ENCODE peak calls at places on chromosomes 16 and 17, in four cellular contexts. S is CD8-positive, alpha-beta T cell; Y is neural progenitor cell; U is GM13977. L is an unnamed sample.

GRCh38 chr17:65371702-65372101 is 189.7 kb downstream of the AXIN2 start:
- DNase-seq in S (no peak), Y (no peak), U (no peak), L (no peak)

GRCh38 chr16:84088695-84089395 is 27.9 kb downstream of the MBTPS1 start:
- DNase-seq in S (peak), Y (no peak), U (peak), L (peak)

GRCh38 chr16:17887963-17888362 is 417.2 kb upstream of the XYLT1 start:
- DNase-seq in S (no peak), Y (no peak), U (no peak), L (no peak)

GRCh38 chr17:4074831-4075495 is 67.9 kb downstream of the ZZEF1 start:
- DNase-seq in S (no peak), Y (peak), U (peak), L (peak)

GRCh38 chr17:59361386-59361785 is 29.9 kb downstream of the YPEL2 start:
- DNase-seq in S (no peak), Y (no peak), U (no peak), L (no peak)

GRCh38 chr16:89051521-89052166 is 42.0 kb upstream of the ACSF3 start:
- DNase-seq in S (no peak), Y (no peak), U (no peak), L (no peak)

GRCh38 chr16:17389392-17389791 is 81.4 kb downstream of the XYLT1 start:
- DNase-seq in S (no peak), Y (no peak), U (no peak), L (no peak)

GRCh38 chr16:27729516-27730304 is 179.8 kb downstream of the KATNIP start:
- DNase-seq in S (no peak), Y (no peak), U (no peak), L (no peak)

GRCh38 chr17:47663997-47664941 is 14.6 kb downstream of the KPNB1 start:
- DNase-seq in S (peak), Y (peak), U (peak), L (peak)
- TF ChIP-seq CTCF in S (peak), Y (peak), U (peak), L (peak)

DNA sequence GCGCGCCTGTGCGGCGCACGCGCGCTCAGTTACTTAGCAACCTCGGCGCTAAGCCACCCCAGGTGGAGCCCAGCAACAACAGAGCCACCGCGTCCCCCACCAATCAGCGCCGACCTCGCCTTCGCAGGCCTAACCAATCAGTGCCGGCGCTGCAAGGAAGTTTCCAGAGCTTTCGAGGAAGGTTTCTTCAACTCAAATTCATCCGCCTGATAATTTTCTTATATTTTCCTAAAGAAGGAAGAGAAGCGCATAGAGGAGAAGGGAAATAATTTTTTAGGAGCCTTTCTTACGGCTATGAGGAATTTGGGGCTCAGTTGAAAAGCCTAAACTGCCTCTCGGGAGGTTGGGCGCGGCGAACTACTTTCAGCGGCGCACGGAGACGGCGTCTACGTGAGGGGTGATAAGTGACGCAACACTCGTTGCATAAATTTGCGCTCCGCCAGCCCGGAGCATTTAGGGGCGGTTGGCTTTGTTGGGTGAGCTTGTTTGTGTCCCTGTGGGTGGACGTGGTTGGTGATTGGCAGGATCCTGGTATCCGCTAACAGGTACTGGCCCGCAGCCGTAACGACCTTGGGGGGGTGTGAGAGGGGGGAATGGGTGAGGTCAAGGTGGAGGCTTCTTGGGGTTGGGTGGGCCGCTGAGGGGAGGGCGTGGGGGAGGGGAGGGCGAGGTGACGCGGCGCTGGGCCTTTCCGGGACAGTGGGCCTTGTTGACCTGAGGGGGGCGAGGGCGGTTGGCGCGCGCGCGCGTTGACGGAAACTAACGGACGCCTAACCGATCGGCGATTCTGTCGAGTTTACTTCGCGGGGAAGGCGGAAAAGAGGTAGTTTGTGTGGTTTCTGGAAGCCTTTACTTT is at the start of gene UBB:
- DNase-seq in S (peak), Y (peak), U (peak), L (peak)
- TF ChIP-seq CTCF in S (no peak), Y (peak), U (peak), L (peak)

GRCh38 chr16:67349172-67349571 is 22.6 kb downstream of the LRRC36 start:
- DNase-seq in S (no peak), Y (no peak), U (no peak), L (peak)
- TF ChIP-seq CTCF in S (peak), Y (peak), U (peak), L (peak)

DNA sequence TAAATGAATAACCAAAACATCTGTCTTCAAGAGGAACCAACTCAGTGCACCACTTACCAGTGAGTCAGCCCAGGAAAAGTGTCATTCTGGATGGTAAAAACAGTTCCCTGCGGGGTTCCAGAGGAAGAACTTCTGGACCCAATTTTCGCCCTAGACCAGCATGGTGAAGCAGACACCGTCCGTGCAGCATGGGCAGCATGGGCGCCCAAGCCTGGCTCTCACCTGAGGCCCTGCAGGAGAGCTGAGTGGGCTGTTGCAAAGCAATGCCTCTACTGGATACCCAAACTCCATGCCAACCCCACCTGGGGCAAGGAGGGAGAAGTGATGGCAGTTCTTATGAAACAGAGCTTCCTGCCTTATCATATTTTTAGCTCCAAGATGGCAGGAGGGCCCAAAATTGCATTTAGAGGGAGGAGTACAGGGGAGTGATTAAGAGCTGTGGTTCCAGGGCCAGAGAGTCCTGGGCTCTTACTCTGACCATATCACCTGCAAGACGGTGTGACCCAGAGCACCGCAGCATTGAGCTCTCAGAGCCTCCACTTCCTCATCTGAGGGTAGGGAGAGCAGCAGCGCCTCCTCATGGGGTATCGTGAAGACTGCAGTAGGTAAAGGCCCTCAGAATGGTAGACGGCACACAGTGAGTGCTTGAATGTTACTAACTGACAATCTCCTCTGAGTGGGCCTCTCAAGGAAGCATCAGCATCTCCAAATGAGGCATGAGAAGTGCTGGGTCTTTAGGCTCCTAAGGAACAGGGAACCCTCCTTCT is 16.6 kb upstream of the INPP5K start:
- DNase-seq in S (peak), Y (peak), U (no peak), L (peak)
- TF ChIP-seq CTCF in S (peak), Y (peak), U (peak), L (peak)

GRCh38 chr17:80363120-80363515 is 51.8 kb upstream of the ENDOV start:
- DNase-seq in S (no peak), Y (no peak), U (no peak), L (no peak)

GRCh38 chr17:80365001-80365965 is 49.7 kb upstream of the ENDOV start:
- DNase-seq in S (no peak), Y (no peak), U (no peak), L (no peak)

GRCh38 chr17:80362428-80363119 is 52.4 kb upstream of the ENDOV start:
- DNase-seq in S (no peak), Y (no peak), U (no peak), L (no peak)

GRCh38 chr17:80363518-80364090 is 51.4 kb upstream of the ENDOV start:
- DNase-seq in S (no peak), Y (no peak), U (no peak), L (no peak)

GRCh38 chr17:80364091-80364691 is 50.8 kb upstream of the ENDOV start:
- DNase-seq in S (no peak), Y (peak), U (no peak), L (no peak)
- TF ChIP-seq CTCF in S (no peak), Y (peak), U (peak), L (no peak)

GRCh38 chr17:39923836-39924690 is 3.3 kb downstream of the ORMDL3 start:
- DNase-seq in S (no peak), Y (peak), U (no peak), L (no peak)
- TF ChIP-seq CTCF in S (no peak), Y (peak), U (no peak), L (no peak)

GRCh38 chr17:46842835-46843234 is 8.5 kb upstream of the WNT9B start:
- DNase-seq in S (no peak), Y (no peak), U (no peak), L (peak)

GRCh38 chr17:46837521-46837920 is 13.9 kb upstream of the WNT9B start:
- DNase-seq in S (no peak), Y (no peak), U (no peak), L (no peak)

GRCh38 chr17:46839211-46839610 is 12.2 kb upstream of the WNT9B start:
- DNase-seq in S (no peak), Y (no peak), U (no peak), L (no peak)

GRCh38 chr17:46836500-46836899 is 14.9 kb upstream of the WNT9B start:
- DNase-seq in S (no peak), Y (no peak), U (no peak), L (no peak)

DNA sequence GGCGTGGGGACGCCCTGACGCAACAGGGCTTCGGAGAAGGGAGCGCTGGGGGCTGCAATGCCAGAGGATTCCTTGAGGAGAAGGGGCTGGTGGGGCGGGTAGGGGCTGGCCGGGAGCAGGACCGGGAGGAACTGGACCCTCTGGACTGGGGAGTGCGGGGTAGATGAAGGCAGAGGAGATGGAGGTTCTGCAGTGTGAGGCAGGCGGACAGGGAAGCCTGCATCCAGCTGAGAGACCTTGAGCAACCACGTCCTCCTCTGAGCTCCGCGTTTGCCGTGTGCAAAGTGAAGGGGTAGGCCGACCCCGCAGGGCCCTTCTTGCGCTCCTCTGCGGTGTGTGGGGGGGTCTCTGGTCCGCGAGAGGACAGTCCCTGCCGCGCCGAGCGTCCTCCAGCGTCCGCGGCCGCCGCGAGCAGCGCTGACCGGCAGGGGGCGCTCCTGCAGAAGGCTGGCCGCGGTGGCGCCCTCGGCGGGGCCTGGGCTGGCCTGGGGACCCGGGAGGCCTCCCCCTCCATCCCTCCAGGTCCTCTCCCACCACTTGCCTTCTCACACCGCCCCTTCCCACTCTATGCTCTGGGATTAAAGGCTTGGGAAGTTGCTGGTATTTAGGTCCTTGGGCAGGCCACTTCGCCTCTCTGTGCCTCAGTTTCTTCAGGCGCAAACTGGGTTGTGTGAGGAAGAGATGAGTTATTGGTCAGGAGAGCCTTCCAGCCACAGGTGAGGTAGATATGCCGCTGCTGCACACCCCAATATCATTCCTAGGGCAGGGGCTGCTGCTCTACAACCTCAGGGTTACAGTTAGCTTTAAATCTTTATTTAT is 9.6 kb upstream of the WNT9B start:
- DNase-seq in S (no peak), Y (peak), U (peak), L (no peak)
- TF ChIP-seq CTCF in S (peak), Y (peak), U (peak), L (peak)

DNA sequence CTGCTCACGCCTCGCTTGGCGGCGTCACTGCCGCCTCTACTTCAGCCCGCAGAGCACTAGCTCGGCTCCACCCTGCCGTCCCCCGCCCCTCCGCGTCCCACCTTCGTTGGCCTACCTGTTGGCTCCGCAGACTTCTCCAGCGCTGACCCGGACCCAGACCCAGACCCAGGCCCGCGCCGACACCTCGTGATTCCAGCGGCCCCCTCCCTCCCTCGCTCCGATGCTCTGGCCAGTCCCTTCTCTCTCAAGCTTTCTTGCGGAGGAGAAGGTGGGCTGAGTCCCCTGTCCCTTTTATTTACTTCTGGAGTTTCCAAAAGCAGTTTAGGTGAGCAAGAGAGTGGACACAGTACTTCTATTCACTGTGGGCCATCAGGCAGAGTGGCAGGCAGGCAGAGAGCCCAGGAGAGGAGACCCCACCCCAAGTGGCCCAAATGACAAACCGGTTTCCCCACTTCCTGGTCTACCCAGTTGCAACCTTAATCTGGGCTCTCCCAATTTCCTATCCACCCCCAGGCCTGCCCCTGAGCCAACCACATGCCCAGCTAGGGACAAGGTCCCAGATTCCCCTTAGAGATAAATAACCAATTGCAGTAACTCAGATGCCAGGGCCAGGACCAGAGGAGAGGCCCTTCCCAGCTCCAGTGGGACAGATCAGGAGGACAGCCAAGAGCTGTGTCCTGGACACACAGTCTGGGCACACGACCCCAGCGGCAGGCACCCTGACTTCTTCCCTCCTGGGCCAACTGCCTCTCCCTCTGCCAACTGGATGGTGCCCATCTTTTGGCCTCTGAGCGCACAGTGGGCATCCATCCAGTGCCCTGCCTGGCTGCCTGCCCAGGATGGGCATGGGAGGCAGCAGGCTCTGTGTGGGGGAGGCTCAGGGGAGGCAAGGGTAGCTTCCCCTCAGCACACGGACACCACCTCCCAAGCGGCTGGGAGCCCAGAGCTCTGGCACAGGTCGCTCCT is 1.2 kb upstream of the SRCIN1 start:
- DNase-seq in S (no peak), Y (no peak), U (no peak), L (no peak)
- TF ChIP-seq CTCF in S (peak), Y (no peak), U (no peak), L (no peak)

L was measured in GM12865.